ENCODE peak calls at places on chromosomes 12 and 14, in seven cellular contexts. T is activated T-helper 1 cell treated with anti-CD3 and anti-CD28 coated beads, Interleukin-2, amount 50 U/mL, for 16 hours; I is PC-3; Y is left cardiac atrium; O is naive thymus-derived CD8-positive, alpha-beta T cell; Z is iris pigment epithelial cell; L is C1 segment of cervical spinal cord. Q is an unnamed sample.

GRCh38 chr12:129531004-129531403 is 372.8 kb downstream of the TMEM132D start:
- DNase-seq in T (no peak), I (peak; percentile 19), Y (peak; percentile 33), O (no peak), Z (peak; percentile 4), L (no peak), Q (no peak)

GRCh38 chr12:101941306-101942000 is 64.1 kb downstream of the DRAM1 start:
- DNase-seq in T (no peak), I (no peak), Y (no peak), O (no peak), Z (no peak), L (no peak), Q (no peak)

GRCh38 chr12:13602217-13602616 is 379.2 kb downstream of the GRIN2B start:
- DNase-seq in T (no peak), I (no peak), Y (no peak), O (no peak), Z (no peak), L (no peak), Q (no peak)

GRCh38 chr14:61111145-61112130 is 130.4 kb downstream of the SLC38A6 start:
- DNase-seq in T (no peak), I (no peak), Y (no peak), O (no peak), Z (peak; percentile 66), L (no peak), Q (no peak)

GRCh38 chr12:104136577-104136976 is 1.4 kb downstream of the NFYB start:
- DNase-seq in T (no peak), I (peak; percentile 19), Y (no peak), O (no peak), Z (no peak), L (no peak), Q (no peak)

GRCh38 chr14:50955373-50956043 is 11.2 kb upstream of the PYGL start:
- DNase-seq in T (no peak), I (peak; percentile 96), Y (peak; percentile 82), O (no peak), Z (peak; percentile 99), L (no peak), Q (no peak)

GRCh38 chr12:4421590-4422031 is 24.0 kb downstream of the FGF6 start:
- DNase-seq in T (no peak), I (peak; percentile 62), Y (no peak), O (peak; percentile 4), Z (peak; percentile 28), L (no peak), Q (no peak)

GRCh38 chr12:121800694-121801600 is 2.9 kb upstream of the SETD1B start:
- DNase-seq in T (no peak), I (peak; percentile 71), Y (peak; percentile 86), O (peak; percentile 65), Z (peak; percentile 84), L (peak; percentile 88), Q (peak; percentile 59)

GRCh38 chr14:71203306-71203705 is 296.0 kb downstream of the PCNX1 start:
- DNase-seq in T (no peak), I (no peak), Y (no peak), O (no peak), Z (no peak), L (no peak), Q (no peak)

GRCh38 chr14:29821665-29822429 is 105.8 kb downstream of the PRKD1 start:
- DNase-seq in T (no peak), I (peak; percentile 5), Y (no peak), O (no peak), Z (peak; percentile 29), L (peak; percentile 23), Q (no peak)

GRCh38 chr14:51621654-51622053 is 30.1 kb upstream of the FRMD6 start:
- DNase-seq in T (no peak), I (no peak), Y (no peak), O (no peak), Z (no peak), L (no peak), Q (no peak)

GRCh38 chr14:102088012-102088792 is 1.4 kb upstream of the HSP90AA1 start:
- DNase-seq in T (peak; percentile 9), I (no peak), Y (peak; percentile 65), O (no peak), Z (peak; percentile 16), L (peak; percentile 45), Q (peak; percentile 32)

GRCh38 chr12:39441963-39442894 is 691 bp downstream of the KIF21A start:
- DNase-seq in T (peak; percentile 5), I (peak; percentile 39), Y (peak; percentile 52), O (no peak), Z (peak; percentile 33), L (peak; percentile 59), Q (peak; percentile 21)

GRCh38 chr14:25215607-25216006 is 165.7 kb upstream of the STXBP6 start:
- DNase-seq in T (no peak), I (no peak), Y (no peak), O (no peak), Z (no peak), L (no peak), Q (no peak)

GRCh38 chr14:90184094-90184493 is 72.3 kb upstream of the PSMC1 start:
- DNase-seq in T (no peak), I (no peak), Y (no peak), O (no peak), Z (no peak), L (no peak), Q (no peak)

GRCh38 chr12:126998747-126999285 is 1268.2 kb upstream of the TMEM132C start:
- DNase-seq in T (no peak), I (no peak), Y (no peak), O (no peak), Z (no peak), L (no peak), Q (no peak)

GRCh38 chr14:68628605-68629310 is 164.1 kb downstream of the ZFP36L1 start:
- DNase-seq in T (no peak), I (peak; percentile 38), Y (no peak), O (peak; percentile 18), Z (no peak), L (no peak), Q (peak; percentile 53)

GRCh38 chr14:49363926-49364751 is 222.0 kb downstream of the RPS29 start:
- DNase-seq in T (no peak), I (no peak), Y (no peak), O (no peak), Z (no peak), L (no peak), Q (no peak)

GRCh38 chr14:69573841-69574265 is 818 bp downstream of the CCDC177 start:
- DNase-seq in T (no peak), I (no peak), Y (no peak), O (no peak), Z (no peak), L (no peak), Q (no peak)

GRCh38 chr12:42140901-42141300 is 3.8 kb downstream of the GXYLT1 start:
- DNase-seq in T (no peak), I (peak; percentile 62), Y (no peak), O (no peak), Z (peak; percentile 61), L (no peak), Q (no peak)

GRCh38 chr12:99380701-99381100 is 266.9 kb upstream of the GARIN6 start:
- DNase-seq in T (no peak), I (no peak), Y (no peak), O (no peak), Z (no peak), L (no peak), Q (no peak)

GRCh38 chr12:86683568-86683991 is 427.4 kb upstream of the MGAT4C start:
- DNase-seq in T (no peak), I (no peak), Y (no peak), O (no peak), Z (peak; percentile 67), L (no peak), Q (no peak)

GRCh38 chr12:2693204-2693860 is 101.4 kb upstream of the FKBP4 start:
- DNase-seq in T (no peak), I (no peak), Y (no peak), O (no peak), Z (no peak), L (no peak), Q (no peak)

GRCh38 chr14:100140452-100141132 is 18.9 kb downstream of the DEGS2 start:
- DNase-seq in T (no peak), I (no peak), Y (peak; percentile 60), O (no peak), Z (peak; percentile 35), L (no peak), Q (no peak)

GRCh38 chr12:14239935-14240872 is 125.3 kb upstream of the ATF7IP start:
- DNase-seq in T (no peak), I (peak; percentile 79), Y (no peak), O (no peak), Z (no peak), L (no peak), Q (peak; percentile 16)

GRCh38 chr12:66352899-66353298 is 50.6 kb downstream of the HELB start:
- DNase-seq in T (no peak), I (no peak), Y (no peak), O (no peak), Z (no peak), L (no peak), Q (no peak)

GRCh38 chr12:42486407-42486806 is 103.1 kb downstream of the PRICKLE1 start:
- DNase-seq in T (no peak), I (no peak), Y (no peak), O (no peak), Z (no peak), L (no peak), Q (no peak)

GRCh38 chr14:84527706-84528105 is 1002.2 kb upstream of the FLRT2 start:
- DNase-seq in T (no peak), I (no peak), Y (no peak), O (no peak), Z (no peak), L (no peak), Q (no peak)

GRCh38 chr14:65414961-65415589 is 2.5 kb downstream of the FUT8 start:
- DNase-seq in T (no peak), I (peak; percentile 57), Y (no peak), O (peak; percentile 6), Z (peak; percentile 48), L (no peak), Q (no peak)

GRCh38 chr12:32702470-32702869 is 23.4 kb downstream of the DNM1L start:
- DNase-seq in T (no peak), I (no peak), Y (no peak), O (no peak), Z (no peak), L (no peak), Q (no peak)

GRCh38 chr12:100706029-100706428 is 88.5 kb upstream of the ANO4 start:
- DNase-seq in T (no peak), I (peak; percentile 84), Y (no peak), O (no peak), Z (peak; percentile 81), L (no peak), Q (no peak)

GRCh38 chr12:70892593-70892992 is 27.9 kb downstream of the PTPRR start:
- DNase-seq in T (no peak), I (no peak), Y (no peak), O (no peak), Z (no peak), L (no peak), Q (no peak)

GRCh38 chr12:104243551-104243950 is 28.0 kb downstream of the TXNRD1 start:
- DNase-seq in T (no peak), I (no peak), Y (no peak), O (no peak), Z (no peak), L (no peak), Q (no peak)

GRCh38 chr14:87066221-87066817 is 926.7 kb downstream of the GALC start:
- DNase-seq in T (no peak), I (peak; percentile 3), Y (no peak), O (no peak), Z (no peak), L (no peak), Q (no peak)

GRCh38 chr14:91258021-91258618 is 13.6 kb upstream of the GPR68 start:
- DNase-seq in T (no peak), I (no peak), Y (peak; percentile 71), O (no peak), Z (peak; percentile 48), L (no peak), Q (no peak)

GRCh38 chr12:115160290-115161108 is 476.5 kb upstream of the TBX3 start:
- DNase-seq in T (no peak), I (no peak), Y (no peak), O (no peak), Z (no peak), L (no peak), Q (no peak)

GRCh38 chr12:77841467-77842054 is 10.9 kb downstream of the NAV3 start:
- DNase-seq in T (no peak), I (peak; percentile 19), Y (no peak), O (no peak), Z (no peak), L (no peak), Q (no peak)

GRCh38 chr12:46788247-46788887 is 37.4 kb downstream of the SLC38A4 start:
- DNase-seq in T (no peak), I (no peak), Y (no peak), O (no peak), Z (peak; percentile 86), L (no peak), Q (no peak)